ENCODE peak calls at places on chromosome 16, in seven cellular contexts. W is GM12891, E is lower leg skin, C is right lobe of liver, M is A549, V is sigmoid colon, Z is stomach. Q is an unnamed sample.

GRCh38 chr16:1152651-1153259 is at the start of gene CACNA1H:
- DNase-seq in E (no peak), W (no peak), V (no peak), C (no peak), M (no peak), Z (no peak), Q (no peak)

GRCh38 chr16:9056061-9056460 is 35.4 kb upstream of the HAPSTR1 start:
- DNase-seq in V (no peak), M (no peak), Z (no peak), C (no peak), E (no peak), W (no peak), Q (no peak)

GRCh38 chr16:57225978-57226377 is 19.1 kb upstream of the ARL2BP start:
- DNase-seq in W (no peak), Z (no peak), C (no peak), E (no peak), M (no peak), V (no peak), Q (no peak)

GRCh38 chr16:20181949-20182348 is 108.3 kb upstream of the GPR139 start:
- DNase-seq in V (no peak), Z (no peak), E (no peak), W (no peak), M (no peak), C (no peak), Q (no peak)

GRCh38 chr16:77898671-77899211 is 110.4 kb downstream of the VAT1L start:
- DNase-seq in C (no peak), E (no peak), Z (no peak), M (no peak), V (no peak), W (no peak), Q (peak; percentile 72)

GRCh38 chr16:57175896-57176295 is 9.9 kb downstream of the PSME3IP1 start:
- DNase-seq in Z (no peak), M (no peak), V (no peak), E (no peak), W (no peak), C (no peak), Q (no peak)

GRCh38 chr16:83059237-83059636 is 432.5 kb downstream of the CDH13 start:
- DNase-seq in C (no peak), V (no peak), E (no peak), Z (no peak), M (no peak), W (no peak), Q (no peak)

GRCh38 chr16:73206306-73206705 is 158.4 kb upstream of the ZFHX3 start:
- DNase-seq in C (no peak), V (no peak), E (no peak), W (no peak), Z (no peak), M (no peak), Q (no peak)

GRCh38 chr16:84617068-84617630 is 729 bp downstream of the COTL1 start:
- DNase-seq in E (no peak), V (peak; percentile 77), C (peak; percentile 48), Z (peak; percentile 45), M (no peak), W (no peak), Q (no peak)

GRCh38 chr16:57540387-57540786 is 2.1 kb upstream of the ADGRG5 start:
- DNase-seq in Z (peak; percentile 14), W (no peak), C (peak; percentile 28), V (no peak), M (no peak), E (no peak), Q (no peak)

GRCh38 chr16:65353183-65353582 is 231.3 kb upstream of the CDH11 start:
- DNase-seq in C (no peak), W (no peak), Z (no peak), M (no peak), V (no peak), E (no peak), Q (no peak)

GRCh38 chr16:55297910-55298175 is 26.2 kb upstream of the IRX6 start:
- DNase-seq in C (no peak), Z (no peak), W (no peak), M (no peak), V (no peak), E (no peak), Q (no peak)

GRCh38 chr16:16137110-16137509 is 86.2 kb downstream of the ABCC6 start:
- DNase-seq in W (no peak), Z (no peak), E (no peak), M (no peak), V (no peak), C (no peak), Q (no peak)

GRCh38 chr16:66152841-66153525 is 213.5 kb upstream of the CDH5 start:
- DNase-seq in E (no peak), C (no peak), V (no peak), W (no peak), Z (no peak), M (peak; percentile 4), Q (no peak)

GRCh38 chr16:13403326-13403725 is 501.9 kb downstream of the SHISA9 start:
- DNase-seq in E (no peak), Z (no peak), W (no peak), V (no peak), M (no peak), C (no peak), Q (no peak)

GRCh38 chr16:11841026-11841425 is 10.3 kb downstream of the RSL1D1 start:
- DNase-seq in W (no peak), C (no peak), V (no peak), Z (no peak), M (no peak), E (no peak), Q (no peak)

GRCh38 chr16:11637320-11637719 is 30.9 kb upstream of the SNN start:
- DNase-seq in E (no peak), W (no peak), C (no peak), M (no peak), Z (no peak), V (no peak), Q (no peak)

GRCh38 chr16:89334050-89334449 is 116.5 kb downstream of the ZNF778 start:
- DNase-seq in M (no peak), V (no peak), E (no peak), C (no peak), W (no peak), Z (no peak), Q (peak; percentile 39)

GRCh38 chr16:18834873-18835272 is 33.5 kb upstream of the ARL6IP1 start:
- DNase-seq in C (no peak), V (no peak), M (peak; percentile 22), Z (no peak), E (no peak), W (no peak), Q (no peak)

GRCh38 chr16:30380801-30381208 is 1.6 kb downstream of the SEPTIN1 start:
- DNase-seq in Z (no peak), V (no peak), M (no peak), C (no peak), W (no peak), E (no peak), Q (no peak)

GRCh38 chr16:30380072-30380471 is 2.3 kb downstream of the SEPTIN1 start:
- DNase-seq in V (no peak), Z (no peak), E (no peak), W (no peak), M (no peak), C (no peak), Q (no peak)

GRCh38 chr16:30379165-30379783 is 3.1 kb downstream of the SEPTIN1 start:
- DNase-seq in Z (no peak), E (no peak), V (no peak), M (no peak), W (no peak), C (no peak), Q (no peak)

GRCh38 chr16:30381351-30382041 is 865 bp downstream of the SEPTIN1 start:
- DNase-seq in E (no peak), Z (no peak), C (no peak), V (no peak), W (no peak), M (no peak), Q (no peak)

GRCh38 chr16:30382398-30383015 is at the start of gene SEPTIN1:
- DNase-seq in E (no peak), Z (no peak), V (no peak), W (peak; percentile 59), M (no peak), C (no peak), Q (no peak)
- TF ChIP-seq POLR2A in E (no peak), Z (no peak), V (no peak), W (peak; percentile 71), M (no peak), C (no peak), Q (no peak)

GRCh38 chr16:4766875-4767628 is at the start of gene ZNF500:
- DNase-seq in W (peak; percentile 94), Z (peak; percentile 99), M (peak; percentile 96), E (peak; percentile 98), V (peak; percentile 98), C (peak; percentile 98), Q (peak; percentile 97)

GRCh38 chr16:4769306-4769638 is 2.3 kb upstream of the ZNF500 start:
- DNase-seq in V (no peak), W (no peak), M (no peak), Z (no peak), C (no peak), E (no peak), Q (no peak)

GRCh38 chr16:4767872-4768548 is 1.0 kb upstream of the ZNF500 start:
- DNase-seq in C (no peak), V (peak; percentile 72), M (peak; percentile 50), W (no peak), E (peak; percentile 42), Z (no peak), Q (no peak)

GRCh38 chr16:4771646-4772045 is 4.7 kb upstream of the ZNF500 start:
- DNase-seq in V (no peak), C (no peak), Z (no peak), M (no peak), E (no peak), W (no peak), Q (no peak)

DNA sequence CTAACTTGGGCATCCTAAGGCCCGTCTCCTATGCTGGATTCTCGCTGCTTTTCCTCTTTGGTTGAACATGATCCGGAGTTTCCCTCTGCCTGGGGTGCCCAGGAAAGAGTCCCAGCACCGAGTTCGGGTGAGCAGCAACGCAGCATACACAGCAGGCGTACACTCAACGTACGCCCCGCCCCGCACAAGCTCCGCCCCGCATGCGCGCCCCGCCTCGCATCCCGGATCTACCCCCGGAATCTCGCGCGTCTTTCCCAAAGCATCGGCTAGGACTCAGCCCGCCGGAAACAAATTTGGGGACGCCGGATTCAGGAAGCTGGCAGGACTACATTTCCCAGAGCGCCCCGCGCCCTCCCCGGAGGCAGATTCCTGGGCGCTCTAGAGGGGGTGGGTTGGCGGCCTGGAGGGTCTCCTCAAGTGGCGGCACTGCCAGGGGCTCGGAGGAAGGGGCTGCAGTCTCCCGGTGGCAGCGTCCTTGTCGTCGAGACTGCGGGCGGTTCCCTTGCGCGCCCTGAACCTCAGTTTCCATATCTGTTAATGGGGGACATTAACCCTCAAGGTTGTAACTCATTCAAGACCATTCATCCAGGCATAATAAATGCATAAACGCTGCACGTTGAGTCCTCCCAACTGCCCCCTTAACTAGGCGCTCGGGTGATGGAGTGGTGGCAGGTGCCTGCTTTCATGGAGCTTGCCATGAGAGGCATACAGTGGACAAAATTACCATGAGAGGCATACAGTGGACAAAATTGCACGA is 1.8 kb upstream of the ZNF500 start:
- DNase-seq in Z (peak; percentile 99), V (peak; percentile 99), W (peak; percentile 77), M (peak; percentile 96), C (peak; percentile 99), E (peak; percentile 98), Q (peak; percentile 97)
- TF ChIP-seq POLR2A in Z (no peak), V (peak; percentile 83), W (peak; percentile 62), M (peak; percentile 88), C (peak; percentile 76), E (no peak), Q (peak; percentile 86)

GRCh38 chr16:67672306-67672705 is 5.7 kb downstream of the C16orf86 start:
- DNase-seq in E (no peak), Z (no peak), V (no peak), M (no peak), C (peak; percentile 80), W (no peak), Q (peak; percentile 53)
- TF ChIP-seq POLR2A in E (no peak), Z (no peak), V (no peak), M (no peak), C (no peak), W (no peak), Q (no peak)

GRCh38 chr16:53511403-53512280 is 8.6 kb upstream of the AKTIP start:
- DNase-seq in Z (no peak), M (peak; percentile 32), C (peak; percentile 94), V (no peak), W (no peak), E (no peak), Q (no peak)
- TF ChIP-seq POLR2A in Z (no peak), M (no peak), C (peak; percentile 81), V (no peak), W (no peak), E (no peak), Q (no peak)